ENCODE peak calls at places on chromosomes 11 and 22, in ten cellular contexts. P, A, C, Z, F, X, S, E, T and M are unnamed samples.

GRCh38 chr22:32518848-32519247 is 44.2 kb downstream of the FBXO7 start:
- DNase-seq in P (no peak), A (no peak), C (no peak), Z (no peak), F (no peak), X (no peak), S (no peak), E (no peak), T (peak; percentile 28), M (no peak)

GRCh38 chr11:64219755-64220154 is 6.2 kb downstream of the TRPT1 start:
- DNase-seq in P (no peak), A (no peak), C (peak; percentile 34), Z (no peak), F (no peak), X (no peak), S (no peak), E (no peak), T (no peak), M (no peak)

GRCh38 chr11:122559734-122560382 is 95.7 kb upstream of the UBASH3B start:
- DNase-seq in P (no peak), A (no peak), C (no peak), Z (no peak), F (no peak), X (no peak), S (no peak), E (no peak), T (no peak), M (no peak)

GRCh38 chr11:36261094-36261493 is 28.1 kb downstream of the COMMD9 start:
- DNase-seq in P (no peak), A (no peak), C (no peak), Z (no peak), F (no peak), X (no peak), S (no peak), E (no peak), T (no peak), M (no peak)

GRCh38 chr22:36465232-36466021 is 16.0 kb downstream of the TXN2 start:
- DNase-seq in P (no peak), A (no peak), C (no peak), Z (no peak), F (peak; percentile 79), X (no peak), S (peak; percentile 99), E (peak; percentile 92), T (peak; percentile 96), M (peak; percentile 86)

GRCh38 chr11:126544311-126545056 is 189.0 kb downstream of the ST3GAL4 start:
- DNase-seq in P (no peak), A (no peak), C (no peak), Z (no peak), F (no peak), X (no peak), S (no peak), E (no peak), T (peak; percentile 20), M (peak; percentile 81)

GRCh38 chr11:57619331-57619730 is 21.8 kb downstream of the SERPING1 start:
- DNase-seq in P (no peak), A (no peak), C (no peak), Z (no peak), F (no peak), X (no peak), S (no peak), E (no peak), T (no peak), M (no peak)

GRCh38 chr11:67268036-67268683 is 1.9 kb downstream of the GRK2 start:
- DNase-seq in P (no peak), A (no peak), C (no peak), Z (no peak), F (peak; percentile 56), X (peak; percentile 41), S (no peak), E (no peak), T (no peak), M (no peak)

GRCh38 chr11:75678620-75679259 is 9.9 kb upstream of the MAP6 start:
- DNase-seq in P (no peak), A (no peak), C (no peak), Z (no peak), F (no peak), X (no peak), S (no peak), E (no peak), T (no peak), M (no peak)

GRCh38 chr11:122322369-122322768 is 206.4 kb upstream of the BLID start:
- DNase-seq in P (no peak), A (no peak), C (no peak), Z (no peak), F (no peak), X (no peak), S (no peak), E (no peak), T (no peak), M (peak; percentile 71)

GRCh38 chr11:69355346-69355940 is 61.5 kb downstream of the MYEOV start:
- DNase-seq in P (no peak), A (no peak), C (no peak), Z (no peak), F (no peak), X (no peak), S (no peak), E (no peak), T (no peak), M (no peak)

GRCh38 chr11:75313457-75314272 is 37.8 kb downstream of the ARRB1 start:
- DNase-seq in P (peak; percentile 49), A (peak; percentile 17), C (peak; percentile 82), Z (peak; percentile 61), F (peak; percentile 41), X (no peak), S (peak; percentile 66), E (peak; percentile 53), T (peak; percentile 89), M (peak; percentile 78)

GRCh38 chr22:49487950-49488349 is 339.7 kb downstream of the BRD1 start:
- DNase-seq in P (no peak), A (no peak), C (no peak), Z (no peak), F (no peak), X (no peak), S (no peak), E (no peak), T (no peak), M (no peak)

GRCh38 chr11:73584831-73585230 is 13.1 kb downstream of the FAM168A start:
- DNase-seq in P (no peak), A (no peak), C (no peak), Z (no peak), F (no peak), X (no peak), S (no peak), E (no peak), T (no peak), M (no peak)

GRCh38 chr11:101848262-101848661 is 66.5 kb upstream of the CEP126 start:
- DNase-seq in P (no peak), A (no peak), C (no peak), Z (no peak), F (no peak), X (no peak), S (no peak), E (no peak), T (peak; percentile 46), M (peak; percentile 13)

GRCh38 chr22:24200616-24201212 is 19.4 kb downstream of the SUSD2 start:
- DNase-seq in P (no peak), A (no peak), C (no peak), Z (no peak), F (no peak), X (no peak), S (peak; percentile 65), E (peak; percentile 68), T (peak; percentile 82), M (peak; percentile 24)

GRCh38 chr11:127066426-127067090 is 66.0 kb upstream of the KIRREL3 start:
- DNase-seq in P (no peak), A (no peak), C (no peak), Z (peak; percentile 46), F (no peak), X (no peak), S (peak; percentile 49), E (no peak), T (no peak), M (peak; percentile 46)

GRCh38 chr11:12606597-12606996 is 67.6 kb upstream of the TEAD1 start:
- DNase-seq in P (no peak), A (no peak), C (no peak), Z (no peak), F (no peak), X (no peak), S (peak; percentile 89), E (peak; percentile 81), T (peak; percentile 6), M (peak; percentile 67)

GRCh38 chr11:10818594-10818993 is 9.9 kb upstream of the EIF4G2 start:
- DNase-seq in P (no peak), A (no peak), C (no peak), Z (no peak), F (no peak), X (no peak), S (peak; percentile 93), E (peak; percentile 85), T (no peak), M (peak; percentile 75)

GRCh38 chr11:72293391-72293790 is 49.4 kb upstream of the PHOX2A start:
- DNase-seq in P (no peak), A (no peak), C (no peak), Z (no peak), F (no peak), X (no peak), S (no peak), E (no peak), T (no peak), M (no peak)